ENCODE peak calls at places on chromosomes 6 and 20, in nine cellular contexts. N, T, V, O, R, I, Q, W and C are unnamed samples.

GRCh38 chr6:37137201-37137880 is 32.6 kb upstream of the PIM1 start:
- DNase-seq in N (no peak), T (no peak), V (peak; percentile 97), O (no peak), R (peak; percentile 83), I (peak; percentile 78), Q (peak; percentile 97), W (peak; percentile 100), C (peak; percentile 93)

GRCh38 chr20:57808266-57808866 is 98.6 kb upstream of the PMEPA1 start:
- DNase-seq in N (no peak), T (no peak), V (no peak), O (no peak), R (no peak), I (no peak), Q (no peak), W (no peak), C (no peak)

GRCh38 chr6:43120101-43120730 is 44.1 kb downstream of the PTK7 start:
- DNase-seq in N (no peak), T (no peak), V (no peak), O (no peak), R (no peak), I (no peak), Q (no peak), W (no peak), C (no peak)

GRCh38 chr6:169766921-169767736 is 15.7 kb downstream of the ERMARD start:
- DNase-seq in N (no peak), T (no peak), V (no peak), O (no peak), R (no peak), I (no peak), Q (no peak), W (no peak), C (no peak)

GRCh38 chr6:31736026-31736767 is at the start of gene CLIC1:
- DNase-seq in N (no peak), T (peak; percentile 81), V (no peak), O (peak; percentile 81), R (peak; percentile 95), I (peak; percentile 79), Q (peak; percentile 92), W (peak; percentile 69), C (peak; percentile 81)

GRCh38 chr6:82608777-82609176 is 245.2 kb downstream of the TPBG start:
- DNase-seq in N (no peak), T (no peak), V (no peak), O (no peak), R (no peak), I (no peak), Q (no peak), W (peak; percentile 34), C (no peak)

GRCh38 chr20:34310481-34311117 is 7.4 kb upstream of the AHCY start:
- DNase-seq in N (no peak), T (no peak), V (no peak), O (no peak), R (no peak), I (no peak), Q (no peak), W (peak; percentile 60), C (no peak)

GRCh38 chr6:24489881-24490280 is 503 bp upstream of the GPLD1 start:
- DNase-seq in N (no peak), T (no peak), V (no peak), O (no peak), R (no peak), I (no peak), Q (peak; percentile 15), W (peak; percentile 64), C (peak; percentile 28)

GRCh38 chr6:8743146-8743745 is 307.9 kb upstream of the SLC35B3 start:
- DNase-seq in N (no peak), T (peak; percentile 18), V (no peak), O (no peak), R (no peak), I (no peak), Q (no peak), W (peak; percentile 2), C (peak; percentile 8)

GRCh38 chr6:119818876-119819275 is 469.3 kb upstream of the MAN1A1 start:
- DNase-seq in N (no peak), T (no peak), V (no peak), O (no peak), R (no peak), I (no peak), Q (no peak), W (no peak), C (no peak)

GRCh38 chr6:158569036-158569435 is 9.1 kb downstream of the TMEM181 start:
- DNase-seq in N (no peak), T (no peak), V (no peak), O (no peak), R (peak; percentile 31), I (no peak), Q (no peak), W (no peak), C (no peak)

GRCh38 chr6:37491161-37491829 is 8.4 kb downstream of the CCDC167 start:
- DNase-seq in N (no peak), T (no peak), V (no peak), O (no peak), R (no peak), I (no peak), Q (no peak), W (no peak), C (no peak)

GRCh38 chr6:52077180-52077884 is 10.1 kb downstream of the PKHD1 start:
- DNase-seq in N (no peak), T (no peak), V (no peak), O (no peak), R (no peak), I (peak; percentile 27), Q (no peak), W (peak; percentile 99), C (no peak)